ENCODE peak calls at places on chromosome 12, in ten cellular contexts. One of them, this sample, is unnamed.

GRCh38 chr12:6548556-6549378 is 7.1 kb downstream of the IFFO1 start:
- DNase-seq in D721Med: no peak
- DNase-seq in stimulated activated CD4-positive, alpha-beta T cell treated with anti-CD3 and anti-CD28 coated beads, Interleukin-2, amount 100 ng/mL, for 48 hours: no peak
- DNase-seq in GM20000: no peak
- DNase-seq in HuH-7.5: no peak
- DNase-seq in sigmoid colon: peak
- DNase-seq in iris pigment epithelial cell: peak
- DNase-seq in NCI-H460: no peak
- DNase-seq in HCT116: no peak
- DNase-seq in tibial nerve: no peak
- DNase-seq in this sample: no peak

GRCh38 chr12:47735649-47736048 is 10.4 kb upstream of the ENDOU start:
- DNase-seq in HCT116: no peak
- DNase-seq in NCI-H460: no peak
- DNase-seq in stimulated activated CD4-positive, alpha-beta T cell treated with anti-CD3 and anti-CD28 coated beads, Interleukin-2, amount 100 ng/mL, for 48 hours: no peak
- DNase-seq in D721Med: no peak
- DNase-seq in sigmoid colon: no peak
- DNase-seq in tibial nerve: no peak
- DNase-seq in GM20000: no peak
- DNase-seq in HuH-7.5: no peak
- DNase-seq in iris pigment epithelial cell: no peak
- DNase-seq in this sample: no peak

GRCh38 chr12:108801736-108802665 is 55.4 kb downstream of the SSH1 start:
- DNase-seq in sigmoid colon: peak
- DNase-seq in HCT116: no peak
- DNase-seq in stimulated activated CD4-positive, alpha-beta T cell treated with anti-CD3 and anti-CD28 coated beads, Interleukin-2, amount 100 ng/mL, for 48 hours: no peak
- DNase-seq in NCI-H460: no peak
- DNase-seq in tibial nerve: peak
- DNase-seq in iris pigment epithelial cell: peak
- DNase-seq in D721Med: no peak
- DNase-seq in HuH-7.5: no peak
- DNase-seq in GM20000: no peak
- DNase-seq in this sample: no peak

GRCh38 chr12:65823481-65824313 is 586 bp upstream of the HMGA2 start:
- DNase-seq in GM20000: peak
- DNase-seq in stimulated activated CD4-positive, alpha-beta T cell treated with anti-CD3 and anti-CD28 coated beads, Interleukin-2, amount 100 ng/mL, for 48 hours: no peak
- DNase-seq in HuH-7.5: peak
- DNase-seq in iris pigment epithelial cell: peak
- DNase-seq in sigmoid colon: peak
- DNase-seq in HCT116: peak
- DNase-seq in tibial nerve: no peak
- DNase-seq in D721Med: no peak
- DNase-seq in NCI-H460: no peak
- DNase-seq in this sample: peak

GRCh38 chr12:60872219-60872618 is 1276.4 kb downstream of the SLC16A7 start:
- DNase-seq in GM20000: no peak
- DNase-seq in tibial nerve: no peak
- DNase-seq in D721Med: no peak
- DNase-seq in HCT116: no peak
- DNase-seq in sigmoid colon: no peak
- DNase-seq in HuH-7.5: no peak
- DNase-seq in stimulated activated CD4-positive, alpha-beta T cell treated with anti-CD3 and anti-CD28 coated beads, Interleukin-2, amount 100 ng/mL, for 48 hours: no peak
- DNase-seq in NCI-H460: no peak
- DNase-seq in iris pigment epithelial cell: no peak
- DNase-seq in this sample: no peak

GRCh38 chr12:92304335-92305066 is 158.9 kb upstream of the BTG1 start:
- DNase-seq in iris pigment epithelial cell: no peak
- DNase-seq in sigmoid colon: no peak
- DNase-seq in GM20000: no peak
- DNase-seq in HCT116: no peak
- DNase-seq in stimulated activated CD4-positive, alpha-beta T cell treated with anti-CD3 and anti-CD28 coated beads, Interleukin-2, amount 100 ng/mL, for 48 hours: no peak
- DNase-seq in D721Med: no peak
- DNase-seq in tibial nerve: no peak
- DNase-seq in NCI-H460: no peak
- DNase-seq in HuH-7.5: no peak
- DNase-seq in this sample: no peak

GRCh38 chr12:10372534-10372931 is 17.3 kb downstream of the KLRK1 start:
- DNase-seq in iris pigment epithelial cell: no peak
- DNase-seq in NCI-H460: no peak
- DNase-seq in GM20000: no peak
- DNase-seq in sigmoid colon: no peak
- DNase-seq in D721Med: no peak
- DNase-seq in HCT116: no peak
- DNase-seq in HuH-7.5: no peak
- DNase-seq in tibial nerve: no peak
- DNase-seq in stimulated activated CD4-positive, alpha-beta T cell treated with anti-CD3 and anti-CD28 coated beads, Interleukin-2, amount 100 ng/mL, for 48 hours: no peak
- DNase-seq in this sample: no peak

GRCh38 chr12:6821674-6822433 is at the start of gene GPR162:
- DNase-seq in stimulated activated CD4-positive, alpha-beta T cell treated with anti-CD3 and anti-CD28 coated beads, Interleukin-2, amount 100 ng/mL, for 48 hours: no peak
- DNase-seq in NCI-H460: no peak
- DNase-seq in tibial nerve: no peak
- DNase-seq in GM20000: no peak
- DNase-seq in iris pigment epithelial cell: peak
- DNase-seq in D721Med: no peak
- DNase-seq in sigmoid colon: peak
- DNase-seq in HCT116: no peak
- DNase-seq in HuH-7.5: peak
- DNase-seq in this sample: no peak

GRCh38 chr12:7693793-7694192 is 1.8 kb downstream of the GDF3 start:
- DNase-seq in GM20000: no peak
- DNase-seq in D721Med: no peak
- DNase-seq in iris pigment epithelial cell: no peak
- DNase-seq in HCT116: no peak
- DNase-seq in HuH-7.5: no peak
- DNase-seq in sigmoid colon: no peak
- DNase-seq in tibial nerve: no peak
- DNase-seq in NCI-H460: no peak
- DNase-seq in stimulated activated CD4-positive, alpha-beta T cell treated with anti-CD3 and anti-CD28 coated beads, Interleukin-2, amount 100 ng/mL, for 48 hours: no peak
- DNase-seq in this sample: no peak

GRCh38 chr12:106300761-106301160 is 1.8 kb upstream of the TCP11L2 start:
- DNase-seq in tibial nerve: no peak
- DNase-seq in D721Med: no peak
- DNase-seq in HCT116: no peak
- DNase-seq in sigmoid colon: no peak
- DNase-seq in NCI-H460: no peak
- DNase-seq in stimulated activated CD4-positive, alpha-beta T cell treated with anti-CD3 and anti-CD28 coated beads, Interleukin-2, amount 100 ng/mL, for 48 hours: no peak
- DNase-seq in GM20000: no peak
- DNase-seq in HuH-7.5: no peak
- DNase-seq in iris pigment epithelial cell: no peak
- DNase-seq in this sample: no peak

GRCh38 chr12:131863711-131864396 is 30.6 kb upstream of the ULK1 start:
- DNase-seq in stimulated activated CD4-positive, alpha-beta T cell treated with anti-CD3 and anti-CD28 coated beads, Interleukin-2, amount 100 ng/mL, for 48 hours: no peak
- DNase-seq in sigmoid colon: no peak
- DNase-seq in D721Med: no peak
- DNase-seq in GM20000: no peak
- DNase-seq in HuH-7.5: no peak
- DNase-seq in tibial nerve: no peak
- DNase-seq in iris pigment epithelial cell: no peak
- DNase-seq in HCT116: no peak
- DNase-seq in NCI-H460: no peak
- DNase-seq in this sample: no peak

GRCh38 chr12:48201091-48201490 is 2.0 kb downstream of the OR10AD1 start:
- DNase-seq in sigmoid colon: no peak
- DNase-seq in HCT116: no peak
- DNase-seq in D721Med: no peak
- DNase-seq in stimulated activated CD4-positive, alpha-beta T cell treated with anti-CD3 and anti-CD28 coated beads, Interleukin-2, amount 100 ng/mL, for 48 hours: no peak
- DNase-seq in NCI-H460: no peak
- DNase-seq in HuH-7.5: no peak
- DNase-seq in iris pigment epithelial cell: no peak
- DNase-seq in tibial nerve: no peak
- DNase-seq in GM20000: no peak
- DNase-seq in this sample: no peak

GRCh38 chr12:92424338-92424737 is 278.5 kb upstream of the PLEKHG7 start:
- DNase-seq in tibial nerve: no peak
- DNase-seq in sigmoid colon: no peak
- DNase-seq in D721Med: no peak
- DNase-seq in iris pigment epithelial cell: peak
- DNase-seq in HCT116: no peak
- DNase-seq in HuH-7.5: no peak
- DNase-seq in NCI-H460: no peak
- DNase-seq in GM20000: no peak
- DNase-seq in stimulated activated CD4-positive, alpha-beta T cell treated with anti-CD3 and anti-CD28 coated beads, Interleukin-2, amount 100 ng/mL, for 48 hours: no peak
- DNase-seq in this sample: no peak

GRCh38 chr12:6950401-6950801 is 755 bp upstream of the PTPN6 start:
- DNase-seq in stimulated activated CD4-positive, alpha-beta T cell treated with anti-CD3 and anti-CD28 coated beads, Interleukin-2, amount 100 ng/mL, for 48 hours: no peak
- DNase-seq in NCI-H460: no peak
- DNase-seq in iris pigment epithelial cell: no peak
- DNase-seq in D721Med: no peak
- DNase-seq in GM20000: no peak
- DNase-seq in sigmoid colon: peak
- DNase-seq in HuH-7.5: no peak
- DNase-seq in tibial nerve: no peak
- DNase-seq in HCT116: no peak
- DNase-seq in this sample: no peak

GRCh38 chr12:107631715-107632114 is 53.9 kb upstream of the PWP1 start:
- DNase-seq in iris pigment epithelial cell: no peak
- DNase-seq in sigmoid colon: no peak
- DNase-seq in NCI-H460: no peak
- DNase-seq in GM20000: no peak
- DNase-seq in tibial nerve: no peak
- DNase-seq in D721Med: no peak
- DNase-seq in HCT116: peak
- DNase-seq in stimulated activated CD4-positive, alpha-beta T cell treated with anti-CD3 and anti-CD28 coated beads, Interleukin-2, amount 100 ng/mL, for 48 hours: no peak
- DNase-seq in HuH-7.5: no peak
- DNase-seq in this sample: no peak

GRCh38 chr12:52543985-52544888 is 8.7 kb downstream of the KRT71 start:
- DNase-seq in HuH-7.5: no peak
- DNase-seq in iris pigment epithelial cell: no peak
- DNase-seq in stimulated activated CD4-positive, alpha-beta T cell treated with anti-CD3 and anti-CD28 coated beads, Interleukin-2, amount 100 ng/mL, for 48 hours: no peak
- DNase-seq in sigmoid colon: no peak
- DNase-seq in GM20000: no peak
- DNase-seq in NCI-H460: no peak
- DNase-seq in D721Med: no peak
- DNase-seq in HCT116: no peak
- DNase-seq in tibial nerve: no peak
- DNase-seq in this sample: no peak

GRCh38 chr12:92928431-92928961 is 599 bp downstream of the EEA1 start:
- DNase-seq in stimulated activated CD4-positive, alpha-beta T cell treated with anti-CD3 and anti-CD28 coated beads, Interleukin-2, amount 100 ng/mL, for 48 hours: peak
- DNase-seq in D721Med: no peak
- DNase-seq in HCT116: no peak
- DNase-seq in sigmoid colon: peak
- DNase-seq in NCI-H460: no peak
- DNase-seq in HuH-7.5: no peak
- DNase-seq in iris pigment epithelial cell: peak
- DNase-seq in tibial nerve: peak
- DNase-seq in GM20000: no peak
- DNase-seq in this sample: peak

This sample was measured in SW 1271.